ENCODE peak calls at places on chromosomes 12 and 14, in four cellular contexts. One of them, this sample, is unnamed.

GRCh38 chr12:20376984-20377383 is 8.6 kb downstream of the PDE3A start:
- DNase-seq in NCI-H82: peak
- DNase-seq in iPS DF 6.9: no peak
- DNase-seq in posterior cingulate gyrus: no peak
- DNase-seq in this sample: no peak

GRCh38 chr14:20415723-20416622 is 2.7 kb upstream of the TEP1 start:
- DNase-seq in NCI-H82: peak
- DNase-seq in iPS DF 6.9: peak
- DNase-seq in posterior cingulate gyrus: no peak
- DNase-seq in this sample: no peak

GRCh38 chr14:100078216-100078780 is 13.1 kb downstream of the EVL start:
- DNase-seq in NCI-H82: no peak
- DNase-seq in iPS DF 6.9: no peak
- DNase-seq in posterior cingulate gyrus: no peak
- DNase-seq in this sample: no peak

GRCh38 chr14:91229743-91230200 is 14.7 kb downstream of the GPR68 start:
- DNase-seq in NCI-H82: no peak
- DNase-seq in iPS DF 6.9: no peak
- DNase-seq in posterior cingulate gyrus: no peak
- DNase-seq in this sample: no peak

GRCh38 chr12:93245543-93245942 is 132.2 kb upstream of the NUDT4 start:
- DNase-seq in NCI-H82: peak
- DNase-seq in iPS DF 6.9: no peak
- DNase-seq in posterior cingulate gyrus: no peak
- DNase-seq in this sample: no peak

GRCh38 chr12:108854453-108855283 is 2.7 kb downstream of the SSH1 start:
- DNase-seq in NCI-H82: no peak
- DNase-seq in iPS DF 6.9: no peak
- DNase-seq in posterior cingulate gyrus: no peak
- DNase-seq in this sample: no peak

GRCh38 chr14:76701436-76701835 is 59.8 kb upstream of the VASH1 start:
- DNase-seq in NCI-H82: no peak
- DNase-seq in iPS DF 6.9: no peak
- DNase-seq in posterior cingulate gyrus: no peak
- DNase-seq in this sample: no peak

GRCh38 chr12:226401-226800 is 12.4 kb upstream of the SLC6A12 start:
- DNase-seq in NCI-H82: no peak
- DNase-seq in iPS DF 6.9: no peak
- DNase-seq in posterior cingulate gyrus: no peak
- DNase-seq in this sample: no peak

GRCh38 chr14:104444159-104445030 is 135.2 kb upstream of the C14orf180 start:
- DNase-seq in NCI-H82: no peak
- DNase-seq in iPS DF 6.9: no peak
- DNase-seq in posterior cingulate gyrus: no peak
- DNase-seq in this sample: no peak

GRCh38 chr14:36091096-36091495 is 85.4 kb downstream of the PTCSC3 start:
- DNase-seq in NCI-H82: no peak
- DNase-seq in iPS DF 6.9: no peak
- DNase-seq in posterior cingulate gyrus: no peak
- DNase-seq in this sample: no peak

GRCh38 chr14:95490727-95491451 is 25.6 kb downstream of the SYNE3 start:
- DNase-seq in NCI-H82: no peak
- DNase-seq in iPS DF 6.9: no peak
- DNase-seq in posterior cingulate gyrus: no peak
- DNase-seq in this sample: no peak

GRCh38 chr12:108543642-108544041 is 17.3 kb downstream of the SART3 start:
- DNase-seq in NCI-H82: no peak
- DNase-seq in iPS DF 6.9: no peak
- DNase-seq in posterior cingulate gyrus: no peak
- DNase-seq in this sample: no peak

GRCh38 chr12:94649349-94650142 is 811 bp downstream of the TMCC3 start:
- DNase-seq in NCI-H82: peak
- DNase-seq in iPS DF 6.9: no peak
- DNase-seq in posterior cingulate gyrus: peak
- DNase-seq in this sample: peak

GRCh38 chr14:75259510-75259855 is 19.1 kb upstream of the FOS start:
- DNase-seq in NCI-H82: peak
- DNase-seq in iPS DF 6.9: no peak
- DNase-seq in posterior cingulate gyrus: no peak
- DNase-seq in this sample: no peak

GRCh38 chr14:103705158-103705523 is 10.1 kb downstream of the XRCC3 start:
- DNase-seq in NCI-H82: no peak
- DNase-seq in iPS DF 6.9: no peak
- DNase-seq in posterior cingulate gyrus: no peak
- DNase-seq in this sample: no peak

GRCh38 chr12:124170756-124171155 is 124.1 kb upstream of the RFLNA start:
- DNase-seq in NCI-H82: no peak
- DNase-seq in iPS DF 6.9: no peak
- DNase-seq in posterior cingulate gyrus: no peak
- DNase-seq in this sample: no peak

GRCh38 chr14:92356677-92357076 is 33.7 kb downstream of the SLC24A4 start:
- DNase-seq in NCI-H82: no peak
- DNase-seq in iPS DF 6.9: no peak
- DNase-seq in posterior cingulate gyrus: no peak
- DNase-seq in this sample: no peak

GRCh38 chr12:80813820-80814219 is 97.1 kb downstream of the MYF5 start:
- DNase-seq in NCI-H82: no peak
- DNase-seq in iPS DF 6.9: no peak
- DNase-seq in posterior cingulate gyrus: no peak
- DNase-seq in this sample: no peak

GRCh38 chr12:50017047-50017446 is 8.2 kb downstream of the RACGAP1 start:
- DNase-seq in NCI-H82: no peak
- DNase-seq in iPS DF 6.9: no peak
- DNase-seq in posterior cingulate gyrus: peak
- DNase-seq in this sample: no peak

GRCh38 chr12:57543666-57544065 is 3.3 kb downstream of the DCTN2 start:
- DNase-seq in NCI-H82: no peak
- DNase-seq in iPS DF 6.9: no peak
- DNase-seq in posterior cingulate gyrus: no peak
- DNase-seq in this sample: no peak

GRCh38 chr12:130075497-130076076 is 86.7 kb upstream of the FZD10 start:
- DNase-seq in NCI-H82: no peak
- DNase-seq in iPS DF 6.9: no peak
- DNase-seq in posterior cingulate gyrus: peak
- DNase-seq in this sample: no peak

GRCh38 chr12:123171967-123172366 is 21.1 kb upstream of the PITPNM2 start:
- DNase-seq in NCI-H82: no peak
- DNase-seq in iPS DF 6.9: no peak
- DNase-seq in posterior cingulate gyrus: no peak
- DNase-seq in this sample: no peak

GRCh38 chr12:94761559-94761958 is 111.2 kb upstream of the TMCC3 start:
- DNase-seq in NCI-H82: no peak
- DNase-seq in iPS DF 6.9: no peak
- DNase-seq in posterior cingulate gyrus: no peak
- DNase-seq in this sample: no peak

GRCh38 chr14:79544671-79545070 is 666.6 kb downstream of the DIO2 start:
- DNase-seq in NCI-H82: no peak
- DNase-seq in iPS DF 6.9: no peak
- DNase-seq in posterior cingulate gyrus: no peak
- DNase-seq in this sample: no peak

GRCh38 chr14:106875503-106875902 is 1349.1 kb downstream of the TMEM121 start:
- DNase-seq in NCI-H82: peak
- DNase-seq in iPS DF 6.9: no peak
- DNase-seq in posterior cingulate gyrus: no peak
- DNase-seq in this sample: no peak

GRCh38 chr14:90693413-90693812 is 122.8 kb downstream of the TTC7B start:
- DNase-seq in NCI-H82: no peak
- DNase-seq in iPS DF 6.9: no peak
- DNase-seq in posterior cingulate gyrus: no peak
- DNase-seq in this sample: no peak

GRCh38 chr14:104086210-104086660 is 735 bp downstream of the ASPG start:
- DNase-seq in NCI-H82: no peak
- DNase-seq in iPS DF 6.9: no peak
- DNase-seq in posterior cingulate gyrus: peak
- DNase-seq in this sample: no peak

GRCh38 chr12:62758216-62758615 is 176.7 kb downstream of the PPM1H start:
- DNase-seq in NCI-H82: no peak
- DNase-seq in iPS DF 6.9: no peak
- DNase-seq in posterior cingulate gyrus: no peak
- DNase-seq in this sample: no peak

This sample was measured in C1 segment of cervical spinal cord.